ENCODE peak calls at places on chromosomes 4 and X, in six cellular contexts. U is stomach, C is A549, K is thyroid gland, E is heart left ventricle, P is upper lobe of left lung. G is an unnamed sample.

GRCh38 chr4:155676430-155676825 is 9.8 kb downstream of the GUCY1A1 start:
- DNase-seq in U (no peak), E (no peak), P (no peak), K (no peak), C (no peak), G (no peak)

GRCh38 chr4:84547211-84547610 is 35.7 kb upstream of the CDS1 start:
- DNase-seq in E (no peak), K (no peak), C (no peak), P (no peak), U (no peak), G (no peak)

GRCh38 chr4:53541577-53542206 is 49.6 kb downstream of the LNX1 start:
- DNase-seq in K (no peak), C (no peak), P (no peak), E (no peak), U (no peak), G (no peak)

GRCh38 chrX:19776753-19777152 is 110.6 kb downstream of the SH3KBP1 start:
- DNase-seq in K (no peak), P (no peak), E (no peak), C (no peak), U (no peak), G (no peak)

GRCh38 chr4:24799196-24799543 is 3.8 kb downstream of the SOD3 start:
- DNase-seq in P (no peak), E (no peak), U (no peak), C (no peak), K (no peak), G (no peak)

GRCh38 chr4:119632216-119632615 is 3.6 kb upstream of the PDE5A start:
- DNase-seq in E (no peak), K (no peak), C (no peak), U (no peak), P (no peak), G (no peak)

GRCh38 chr4:72895408-72895807 is 174.1 kb downstream of the COX18 start:
- DNase-seq in E (no peak), U (no peak), C (no peak), K (no peak), P (no peak), G (no peak)

GRCh38 chr4:1998296-1998695 is 10.5 kb downstream of the NELFA start:
- DNase-seq in P (no peak), K (peak; percentile 51), E (no peak), C (no peak), U (no peak), G (no peak)

GRCh38 chr4:100189820-100190642 is at the start of gene DDIT4L:
- DNase-seq in K (peak; percentile 49), U (peak; percentile 44), P (peak; percentile 87), C (peak; percentile 17), E (peak; percentile 72), G (peak; percentile 78)

GRCh38 chrX:153877571-153878261 is 8.3 kb downstream of the L1CAM start:
- DNase-seq in K (no peak), U (no peak), C (no peak), E (no peak), P (no peak), G (no peak)

GRCh38 chrX:12881914-12882313 is 15.0 kb downstream of the TLR7 start:
- DNase-seq in K (no peak), E (no peak), C (no peak), U (no peak), P (no peak), G (no peak)

GRCh38 chr4:180664766-180665368 is 1578.3 kb upstream of the TENM3 start:
- DNase-seq in E (no peak), K (peak; percentile 61), P (no peak), C (peak; percentile 35), U (peak; percentile 66), G (peak; percentile 13)

GRCh38 chrX:14235004-14235403 is 205.3 kb upstream of the GEMIN8 start:
- DNase-seq in U (no peak), E (no peak), K (no peak), C (no peak), P (no peak), G (no peak)

DNA sequence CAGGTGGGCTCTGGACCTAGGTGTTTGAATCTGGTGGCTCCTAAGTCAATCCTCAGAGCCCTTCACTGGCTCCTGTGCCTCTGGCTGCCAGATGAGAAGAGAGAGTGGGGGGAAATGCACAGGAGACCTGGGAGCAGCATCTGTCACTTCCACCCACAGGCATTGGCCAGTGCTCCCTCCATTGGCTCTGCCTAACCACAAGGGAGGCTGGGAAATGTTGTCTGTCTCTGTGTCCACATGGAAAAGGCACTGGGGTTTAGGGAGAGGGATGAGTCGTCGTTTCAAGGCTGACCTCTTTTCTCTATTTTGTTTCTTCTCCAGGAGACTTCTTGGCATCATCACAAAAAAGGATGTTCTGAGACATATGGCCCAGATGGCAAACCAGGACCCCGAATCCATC is 76.4 kb downstream of the CLCN4 start:
- DNase-seq in U (no peak), C (no peak), P (no peak), K (no peak), E (no peak), G (no peak)
- H3K4me3 ChIP-seq in U (no peak overlapping the region), C (no peak overlapping the region), P (no peak overlapping the region), K (no peak overlapping the region), E (no peak overlapping the region), G (no peak overlapping the region)

GRCh38 chr4:112236040-112236439 is 4.5 kb downstream of the AP1AR start:
- DNase-seq in C (no peak), K (no peak), E (no peak), U (no peak), P (no peak), G (no peak)

GRCh38 chr4:112234952-112235609 is 3.5 kb downstream of the AP1AR start:
- DNase-seq in E (no peak), C (peak; percentile 46), U (peak; percentile 74), K (peak; percentile 67), P (no peak), G (peak; percentile 36)

DNA sequence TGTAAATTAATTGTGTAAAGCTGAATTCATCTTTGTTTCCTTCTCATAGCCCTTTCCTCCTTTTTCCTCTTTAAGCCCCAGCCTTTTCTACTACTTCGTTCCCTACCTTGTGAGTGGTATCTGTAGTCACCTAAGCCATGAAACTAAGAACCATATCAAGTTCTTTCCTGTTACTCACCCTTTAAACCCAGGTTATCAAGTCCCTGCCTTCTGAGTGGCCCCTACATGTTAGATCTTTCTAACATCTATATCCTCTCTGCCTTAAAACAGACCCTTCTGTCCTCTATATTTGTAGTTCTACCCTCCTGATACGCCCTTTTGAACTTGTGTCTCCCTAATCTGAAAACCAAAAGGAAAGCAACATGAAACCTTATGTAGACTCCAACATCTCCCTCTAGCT is 7.2 kb downstream of the AP1AR start:
- DNase-seq in P (no peak), K (no peak), C (no peak), E (no peak), U (no peak), G (no peak)
- H3K4me1 ChIP-seq in P (no peaks in the 10 kb centered on the region), K (no peaks in the 10 kb centered on the region), C (peaks cover 10% of the 10 kb centered on the region), E (peaks cover 3% of the 10 kb centered on the region), U (peaks cover 19% of the 10 kb centered on the region), G (peaks cover 18% of the 10 kb centered on the region)

GRCh38 chrX:54043696-54044125 is 562 bp downstream of the PHF8 start:
- DNase-seq in E (peak; percentile 74), U (peak; percentile 34), P (peak; percentile 89), K (peak; percentile 30), C (no peak), G (peak; percentile 4)
- TF ChIP-seq POLR2A in E (no peak), U (no peak), P (peak; percentile 17), K (no peak), C (peak; percentile 45), G (no peak)

DNA sequence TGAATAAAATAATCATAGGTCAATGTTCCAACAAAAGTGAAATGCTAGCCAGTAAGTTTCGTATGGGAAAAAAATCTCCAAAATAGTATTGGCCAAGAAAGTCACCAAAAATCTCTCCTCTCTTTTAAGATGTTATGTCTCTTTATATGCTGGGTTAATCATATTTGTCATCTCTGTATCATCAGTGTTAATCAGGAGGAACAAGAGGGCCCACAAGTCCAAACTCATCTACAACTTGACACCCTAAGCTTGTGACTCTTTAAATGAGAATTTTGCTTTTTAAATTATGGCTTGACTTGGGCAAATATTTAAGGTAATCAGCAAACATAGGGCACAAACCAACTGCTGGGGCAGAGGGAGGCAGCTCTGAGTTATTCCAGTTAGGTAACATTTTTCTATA is 75.5 kb downstream of the AMMECR1 start:
- DNase-seq in U (no peak), P (no peak), K (no peak), E (no peak), C (no peak), G (no peak)
- H3K4me3 ChIP-seq in U (no peak overlapping the region), P (no peak overlapping the region), K (no peak overlapping the region), E (no peak overlapping the region), C (no peak overlapping the region), G (no peak overlapping the region)

GRCh38 chr4:169099775-169100180 is 89.7 kb upstream of the CBR4 start:
- DNase-seq in K (peak; percentile 43), E (no peak), C (no peak), P (no peak), U (no peak), G (peak; percentile 19)
- H3K4me1 ChIP-seq in K (peaks cover 17% of the 10 kb centered on the region), E (peaks cover 26% of the 10 kb centered on the region), C (peaks cover 20% of the 10 kb centered on the region), P (peaks cover 13% of the 10 kb centered on the region), U (peaks cover 49% of the 10 kb centered on the region), G (peaks cover 23% of the 10 kb centered on the region)

GRCh38 chr4:78774395-78774794 is 1.8 kb upstream of the BMP2K start:
- DNase-seq in C (no peak), K (no peak), U (no peak), E (no peak), P (no peak), G (no peak)

GRCh38 chr4:78776031-78776728 is at the start of gene BMP2K:
- DNase-seq in K (peak; percentile 81), P (peak; percentile 97), C (peak; percentile 39), E (peak; percentile 90), U (peak; percentile 83), G (peak; percentile 65)

GRCh38 chr4:78776729-78777555 is 792 bp downstream of the BMP2K start:
- DNase-seq in E (peak; percentile 60), C (peak; percentile 41), U (peak; percentile 39), P (no peak), K (peak; percentile 65), G (peak; percentile 10)

GRCh38 chr4:78777556-78777900 is 1.4 kb downstream of the BMP2K start:
- DNase-seq in E (no peak), U (no peak), K (no peak), C (no peak), P (no peak), G (no peak)

DNA sequence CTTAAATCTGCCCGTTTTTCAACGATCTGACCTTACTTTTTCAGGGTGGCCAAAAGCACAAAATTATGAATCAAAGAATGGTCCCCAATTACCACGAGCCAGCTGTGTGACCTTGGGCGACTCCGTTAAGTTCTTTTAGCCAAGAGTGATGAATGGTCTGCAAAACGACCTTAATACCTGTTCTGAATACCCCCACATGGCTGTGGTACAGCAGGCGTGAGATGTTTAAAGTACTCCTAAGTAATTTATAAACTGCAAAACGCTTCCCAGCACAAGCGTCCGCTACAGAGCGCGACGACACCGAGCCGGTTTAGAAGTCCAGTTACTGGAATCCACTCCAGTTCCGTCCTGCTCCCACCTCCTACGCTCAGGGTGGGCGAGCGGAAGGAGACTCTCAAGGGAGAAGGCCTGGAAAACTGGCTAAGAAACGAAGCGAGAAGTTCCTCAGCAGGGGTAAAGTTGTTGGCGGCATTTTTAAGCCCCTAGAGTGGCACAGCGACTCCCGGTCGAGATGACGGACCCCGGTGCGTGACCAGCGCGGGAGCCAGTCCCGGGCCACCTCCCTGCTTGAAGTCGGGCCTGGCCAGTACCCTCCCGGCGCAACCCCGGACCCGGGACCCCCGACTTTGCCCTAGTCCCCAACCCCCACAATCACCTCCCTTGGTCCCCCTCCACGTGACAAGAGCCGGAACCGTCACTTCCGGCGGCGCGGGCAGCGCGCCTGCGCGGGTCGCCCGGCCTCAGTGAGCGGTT is 696 bp upstream of the BMP2K start:
- DNase-seq in E (peak; percentile 93), K (peak; percentile 90), U (peak; percentile 89), C (peak; percentile 51), P (peak; percentile 98), G (peak; percentile 86)
- TF ChIP-seq POLR2A in E (peak; percentile 31), K (peak; percentile 53), U (no peak), C (peak; percentile 38), P (no peak), G (peak; percentile 45)

GRCh38 chr4:42654606-42655005 is 2.3 kb downstream of the ATP8A1 start:
- DNase-seq in C (no peak), P (no peak), E (no peak), K (peak; percentile 40), U (no peak), G (no peak)
- H3K4me3 ChIP-seq in C (no peak overlapping the region), P (peak overlapping the region; percentile 70), E (peak overlapping the region; percentile 87), K (no peak overlapping the region), U (peak overlapping the region; percentile 98), G (peak overlapping the region; percentile 93)